ENCODE peak calls at places on chromosomes 4 and X, in seven cellular contexts. X is heart left ventricle, N is ovary, A is foreskin fibroblast, C is choroid plexus epithelial cell, D is AG04449, K is cardiac fibroblast. R is an unnamed sample.

GRCh38 chr4:879730-880079 is 52.4 kb downstream of the GAK start:
- DNase-seq in X (no peak), N (no peak), A (no peak), C (peak; percentile 18), D (no peak), K (no peak), R (no peak)

GRCh38 chrX:14777484-14777883 is 95.4 kb downstream of the FANCB start:
- DNase-seq in X (no peak), N (no peak), A (peak; percentile 22), C (peak; percentile 44), D (no peak), K (peak; percentile 12), R (no peak)

GRCh38 chr4:111070390-111070789 is 447.5 kb upstream of the PITX2 start:
- DNase-seq in X (no peak), N (no peak), A (no peak), C (no peak), D (no peak), K (no peak), R (no peak)

GRCh38 chrX:40012039-40012799 is 85.5 kb downstream of the BCOR start:
- DNase-seq in X (peak; percentile 64), N (peak; percentile 66), A (peak; percentile 55), C (peak; percentile 71), D (no peak), K (peak; percentile 67), R (no peak)

GRCh38 chr4:75672461-75673026 is 667 bp downstream of the G3BP2 start:
- DNase-seq in X (peak; percentile 85), N (peak; percentile 73), A (peak; percentile 29), C (peak; percentile 47), D (no peak), K (peak; percentile 58), R (no peak)

GRCh38 chrX:106415276-106415895 is 196.4 kb upstream of the RADX start:
- DNase-seq in X (no peak), N (no peak), A (peak; percentile 4), C (peak; percentile 50), D (no peak), K (peak; percentile 26), R (no peak)

GRCh38 chr4:104129243-104129642 is 365.5 kb downstream of the CXXC4 start:
- DNase-seq in X (no peak), N (no peak), A (no peak), C (no peak), D (no peak), K (no peak), R (no peak)

GRCh38 chr4:155784637-155785036 is 25.8 kb downstream of the GUCY1B1 start:
- DNase-seq in X (no peak), N (no peak), A (no peak), C (no peak), D (no peak), K (no peak), R (no peak)

GRCh38 chr4:52051213-52051614 is at the start of gene SPATA18:
- DNase-seq in X (peak; percentile 55), N (peak; percentile 27), A (peak; percentile 26), C (peak; percentile 12), D (no peak), K (peak; percentile 15), R (no peak)

GRCh38 chr4:70788733-70789132 is 51.0 kb downstream of the GRSF1 start:
- DNase-seq in X (no peak), N (no peak), A (no peak), C (no peak), D (no peak), K (no peak), R (no peak)

GRCh38 chr4:82865592-82865991 is 25.4 kb downstream of the SEC31A start:
- DNase-seq in X (no peak), N (no peak), A (peak; percentile 68), C (peak; percentile 96), D (peak; percentile 76), K (peak; percentile 93), R (peak; percentile 71)

GRCh38 chr4:55742655-55743191 is 76.9 kb upstream of the EXOC1L start:
- DNase-seq in X (no peak), N (peak; percentile 16), A (no peak), C (peak; percentile 79), D (no peak), K (peak; percentile 29), R (no peak)

GRCh38 chr4:14111730-14112171 is 484.2 kb upstream of the BOD1L1 start:
- DNase-seq in X (no peak), N (no peak), A (peak; percentile 76), C (no peak), D (peak; percentile 78), K (peak; percentile 70), R (no peak)

GRCh38 chr4:47860305-47860704 is 22.4 kb upstream of the CORIN start:
- DNase-seq in X (no peak), N (no peak), A (no peak), C (no peak), D (no peak), K (no peak), R (no peak)

DNA sequence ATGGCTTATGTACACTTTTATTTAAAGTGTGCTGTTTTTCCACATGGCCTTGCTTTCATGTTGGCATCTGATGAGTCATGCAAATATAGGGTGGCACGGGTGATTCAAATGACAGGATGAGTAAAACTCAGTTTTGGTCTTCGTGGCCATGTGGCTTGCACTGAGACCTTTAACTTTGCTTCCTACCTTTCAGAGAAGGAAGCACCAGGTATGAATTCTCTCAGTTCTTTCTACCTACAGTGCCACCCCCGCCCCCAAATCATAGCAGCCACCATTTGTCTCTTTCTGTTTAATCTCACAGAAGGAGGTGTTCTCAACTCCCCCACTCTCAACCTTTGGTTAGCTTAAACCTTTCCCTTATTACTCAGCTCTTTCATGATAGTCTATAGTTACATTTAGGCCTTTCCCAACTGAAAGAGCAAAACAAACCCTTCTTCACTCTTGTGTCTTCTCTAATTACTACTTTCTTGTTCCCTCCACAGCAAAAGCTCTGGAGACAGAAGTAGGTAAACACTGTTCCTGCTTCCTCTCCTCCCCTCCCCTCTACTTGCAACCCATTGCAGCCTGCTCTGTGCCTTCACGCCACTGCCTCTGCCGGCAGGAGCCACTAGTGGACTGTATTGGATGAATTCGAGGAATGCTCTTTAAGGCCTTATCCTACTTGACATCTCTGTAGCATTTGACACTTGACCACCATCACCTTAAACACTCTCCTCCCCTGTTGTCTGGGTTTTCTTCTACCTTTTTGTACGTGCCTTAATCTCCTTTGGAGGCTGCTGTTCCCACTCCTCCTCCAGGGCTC is 123.7 kb downstream of the AFF1 start:
- DNase-seq in X (no peak), N (no peak), A (no peak), C (peak; percentile 50), D (no peak), K (no peak), R (no peak)
- TF ChIP-seq CTCF in X (peak; percentile 45), N (no peak), A (no peak), C (peak; percentile 51), D (no peak), K (peak; percentile 19), R (no peak)

GRCh38 chrX:118723376-118723775 is 4.0 kb upstream of the IL13RA1 start:
- DNase-seq in X (no peak), N (no peak), A (no peak), C (no peak), D (no peak), K (no peak), R (no peak)
- H3K4me3 ChIP-seq in X (no peak overlapping the region), N (no peak overlapping the region), A (no peak overlapping the region), C (no peak overlapping the region), D (no peak overlapping the region), K (no peak overlapping the region), R (no peak overlapping the region)

GRCh38 chr4:127660486-127660885 is 27.7 kb downstream of the INTU start:
- DNase-seq in X (no peak), N (no peak), A (no peak), C (no peak), D (no peak), K (no peak), R (no peak)
- TF ChIP-seq CTCF in X (no peak), N (no peak), A (no peak), C (no peak), D (no peak), K (no peak), R (no peak)

DNA sequence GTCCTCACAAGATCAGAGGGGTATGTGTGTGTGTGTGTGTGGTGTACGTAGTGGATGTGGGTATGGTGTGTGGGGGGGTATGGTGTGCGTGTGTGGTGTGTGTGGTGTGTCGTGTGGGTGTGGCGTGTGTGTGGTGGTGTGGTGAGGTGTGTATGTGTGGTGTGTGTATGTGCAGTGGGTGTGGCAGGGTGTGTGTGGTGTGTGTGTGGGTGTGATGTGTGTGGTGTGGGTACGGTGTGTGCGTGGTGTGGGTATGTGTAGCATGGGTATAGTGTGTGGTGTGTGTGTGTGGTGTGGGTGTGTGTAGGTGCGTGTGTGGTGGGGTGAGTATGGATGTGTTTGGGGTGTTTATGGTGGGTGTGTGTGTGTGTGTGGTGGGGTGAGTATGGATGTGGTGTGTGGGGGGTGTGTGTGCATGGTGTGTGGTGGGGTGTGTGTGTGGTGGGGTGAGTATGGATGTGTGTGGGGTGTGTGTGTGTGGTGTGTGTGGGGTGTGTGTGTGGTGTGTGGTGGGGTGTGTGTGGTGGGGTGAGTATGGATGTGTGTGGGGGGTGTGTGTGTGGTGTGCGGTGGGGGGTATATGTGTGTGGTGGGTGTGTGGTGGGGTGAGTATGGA is 182.0 kb downstream of the PALLD start:
- DNase-seq in X (no peak), N (no peak), A (no peak), C (no peak), D (no peak), K (no peak), R (no peak)
- H3K4me3 ChIP-seq in X (no peak overlapping the region), N (no peak overlapping the region), A (no peak overlapping the region), C (no peak overlapping the region), D (no peak overlapping the region), K (no peak overlapping the region), R (no peak overlapping the region)

GRCh38 chrX:98956014-98956413 is 1454.1 kb downstream of the PCDH19 start:
- DNase-seq in X (no peak), N (no peak), A (no peak), C (no peak), D (no peak), K (no peak), R (no peak)
- TF ChIP-seq CTCF in X (no peak), N (no peak), A (no peak), C (no peak), D (no peak), K (no peak), R (no peak)

GRCh38 chr4:98643760-98644159 is 14.7 kb downstream of the TSPAN5 start:
- DNase-seq in X (no peak), N (no peak), A (no peak), C (no peak), D (no peak), K (no peak), R (no peak)
- H3K4me3 ChIP-seq in X (no peak overlapping the region), N (no peak overlapping the region), A (no peak overlapping the region), C (no peak overlapping the region), D (no peak overlapping the region), K (no peak overlapping the region), R (no peak overlapping the region)

GRCh38 chr4:185656467-185656890 is 121.2 kb upstream of the PDLIM3 start:
- DNase-seq in X (no peak), N (peak; percentile 58), A (no peak), C (peak; percentile 82), D (no peak), K (peak; percentile 81), R (no peak)
- TF ChIP-seq CTCF in X (peak; percentile 50), N (no peak), A (peak; percentile 32), C (peak; percentile 84), D (peak; percentile 34), K (peak; percentile 78), R (no peak)

DNA sequence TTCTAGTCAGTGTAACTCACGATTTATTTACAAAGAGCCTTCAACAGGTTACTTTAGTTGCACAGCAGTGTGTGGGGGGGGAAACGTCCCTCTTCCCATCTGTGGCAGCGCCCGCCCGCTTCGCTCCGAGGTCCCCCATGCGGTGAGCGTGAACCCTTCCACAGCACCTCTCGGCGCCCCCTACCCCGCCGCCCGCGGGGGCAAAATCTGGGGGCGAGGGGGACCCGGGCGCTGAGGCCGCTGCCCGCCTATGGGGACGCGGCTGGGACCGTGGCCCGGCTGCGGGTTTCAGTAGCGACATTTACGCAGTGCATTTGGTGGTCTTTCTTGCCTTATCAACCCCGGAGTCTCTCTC is 6.4 kb downstream of the NKX6-1 start:
- DNase-seq in X (no peak), N (no peak), A (no peak), C (no peak), D (no peak), K (no peak), R (no peak)
- H3K4me3 ChIP-seq in X (peak overlapping the region; percentile 16), N (no peak overlapping the region), A (no peak overlapping the region), C (no peak overlapping the region), D (no peak overlapping the region), K (no peak overlapping the region), R (no peak overlapping the region)

R was measured in HFF-Myc.